ENCODE peak calls at places on chromosomes 12 and 14, in four cellular contexts. F is thyroid gland; C is CD8-positive, alpha-beta memory T cell; E is adrenal gland. Q is an unnamed sample. For H3K4me1, the result is how much of the 10 kb centered on the place peaks cover.

GRCh38 chr14:34387974-34388533 is 74.0 kb downstream of the SPTSSA start:
- DNase-seq in C (no peak), E (no peak), F (no peak), Q (no peak)

GRCh38 chr12:64256166-64256800 is 34.2 kb upstream of the KICS2 start:
- DNase-seq in C (no peak), F (no peak), E (no peak), Q (peak)

GRCh38 chr12:12181516-12181915 is 85.3 kb downstream of the LRP6 start:
- DNase-seq in F (no peak), C (no peak), E (no peak), Q (no peak)

GRCh38 chr12:6818246-6819006 is 3.2 kb upstream of the GPR162 start:
- DNase-seq in C (no peak), F (no peak), E (no peak), Q (no peak)

GRCh38 chr12:49609875-49610154 is 4.4 kb upstream of the FAM186B start:
- DNase-seq in E (no peak), F (no peak), C (no peak), Q (no peak)

GRCh38 chr14:68709007-68709406 is 83.9 kb downstream of the ZFP36L1 start:
- DNase-seq in F (no peak), C (no peak), E (no peak), Q (no peak)

GRCh38 chr14:97977711-97978261 is 1180.6 kb downstream of the VRK1 start:
- DNase-seq in E (peak), F (peak), C (peak), Q (peak)

GRCh38 chr14:102182901-102183619 is 43.4 kb downstream of the WDR20 start:
- DNase-seq in E (no peak), F (no peak), C (no peak), Q (no peak)

GRCh38 chr12:95582230-95583058 is 31.2 kb upstream of the USP44 start:
- DNase-seq in C (no peak), E (no peak), F (no peak), Q (peak)

GRCh38 chr12:27575099-27575779 is 51.2 kb downstream of the PPFIBP1 start:
- DNase-seq in E (no peak), C (no peak), F (no peak), Q (no peak)

GRCh38 chr14:58638231-58639205 is 756 bp downstream of the DACT1 start:
- DNase-seq in F (peak), E (no peak), C (no peak), Q (peak)

GRCh38 chr12:115794659-115795081 is 482.8 kb downstream of the MED13L start:
- DNase-seq in F (no peak), C (no peak), E (no peak), Q (peak)

GRCh38 chr14:96253140-96253539 is 2.9 kb upstream of the BDKRB1 start:
- DNase-seq in E (no peak), C (no peak), F (no peak), Q (no peak)

GRCh38 chr12:131991816-131992430 is 42.2 kb downstream of the EP400 start:
- DNase-seq in C (no peak), F (no peak), E (no peak), Q (no peak)

GRCh38 chr12:31835276-31835882 is 106.6 kb upstream of the AMN1 start:
- DNase-seq in C (no peak), F (no peak), E (no peak), Q (peak)

GRCh38 chr12:91413591-91413990 is 231.0 kb upstream of the DCN start:
- DNase-seq in E (no peak), F (no peak), C (no peak), Q (peak)

GRCh38 chr12:45671254-45671653 is 58.3 kb upstream of the ARID2 start:
- DNase-seq in C (no peak), E (no peak), F (no peak), Q (no peak)

GRCh38 chr12:58833844-58834243 is 86.5 kb downstream of the LRIG3 start:
- DNase-seq in F (no peak), E (no peak), C (no peak), Q (peak)

GRCh38 chr12:50022903-50023302 is 2.4 kb downstream of the RACGAP1 start:
- DNase-seq in E (no peak), C (no peak), F (no peak), Q (no peak)

GRCh38 chr12:112627851-112628250 is 163.7 kb upstream of the RPH3A start:
- DNase-seq in E (no peak), C (no peak), F (no peak), Q (no peak)

GRCh38 chr14:104086661-104087461 is 1.4 kb downstream of the ASPG start:
- DNase-seq in C (no peak), F (no peak), E (no peak), Q (no peak)

GRCh38 chr12:114682920-114683708 is 861 bp downstream of the TBX3 start:
- DNase-seq in F (no peak), C (no peak), E (peak), Q (peak)

GRCh38 chr12:113475451-113476085 is 3.9 kb upstream of the LHX5 start:
- DNase-seq in E (no peak), C (no peak), F (no peak), Q (no peak)

DNA sequence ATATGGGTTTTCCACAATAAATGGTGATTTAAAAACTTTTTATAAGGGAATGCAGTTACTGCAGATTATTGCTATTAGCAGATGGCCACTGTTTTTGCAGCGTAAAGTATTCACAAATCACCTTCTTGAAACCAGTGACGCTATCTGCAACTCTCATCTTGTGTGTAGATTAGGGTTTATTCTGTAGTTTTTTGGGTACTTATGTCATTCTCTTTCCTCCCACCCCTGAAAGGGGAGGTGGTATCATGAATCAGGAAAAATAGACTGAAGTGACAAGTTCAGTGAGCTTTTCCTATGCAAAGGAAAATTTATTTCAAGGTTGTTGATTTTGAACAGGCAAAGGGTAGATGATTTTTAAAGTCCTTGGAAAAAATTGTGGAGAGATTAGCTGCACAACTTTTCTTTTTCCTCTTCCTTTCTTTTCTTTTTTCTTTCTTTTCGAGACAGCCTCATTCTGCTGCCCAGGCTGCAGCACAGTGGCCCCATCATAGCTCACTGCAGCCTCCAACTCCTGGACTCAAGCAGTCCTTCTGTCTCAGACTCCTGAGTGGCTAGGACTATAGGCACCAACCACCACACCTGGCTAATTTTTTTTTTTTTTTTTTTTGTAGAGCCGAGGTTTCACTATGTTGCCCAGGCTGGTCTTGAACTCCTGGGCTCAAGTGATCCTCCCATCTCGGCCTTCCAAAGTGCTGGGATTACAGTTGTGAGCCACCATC is 1.6 kb downstream of the FRS2 start:
- DNase-seq in F (no peak), C (no peak), E (no peak), Q (no peak)
- H3K4me1 ChIP-seq in F (under half), C (under half), E (under half), Q (under half)

DNA sequence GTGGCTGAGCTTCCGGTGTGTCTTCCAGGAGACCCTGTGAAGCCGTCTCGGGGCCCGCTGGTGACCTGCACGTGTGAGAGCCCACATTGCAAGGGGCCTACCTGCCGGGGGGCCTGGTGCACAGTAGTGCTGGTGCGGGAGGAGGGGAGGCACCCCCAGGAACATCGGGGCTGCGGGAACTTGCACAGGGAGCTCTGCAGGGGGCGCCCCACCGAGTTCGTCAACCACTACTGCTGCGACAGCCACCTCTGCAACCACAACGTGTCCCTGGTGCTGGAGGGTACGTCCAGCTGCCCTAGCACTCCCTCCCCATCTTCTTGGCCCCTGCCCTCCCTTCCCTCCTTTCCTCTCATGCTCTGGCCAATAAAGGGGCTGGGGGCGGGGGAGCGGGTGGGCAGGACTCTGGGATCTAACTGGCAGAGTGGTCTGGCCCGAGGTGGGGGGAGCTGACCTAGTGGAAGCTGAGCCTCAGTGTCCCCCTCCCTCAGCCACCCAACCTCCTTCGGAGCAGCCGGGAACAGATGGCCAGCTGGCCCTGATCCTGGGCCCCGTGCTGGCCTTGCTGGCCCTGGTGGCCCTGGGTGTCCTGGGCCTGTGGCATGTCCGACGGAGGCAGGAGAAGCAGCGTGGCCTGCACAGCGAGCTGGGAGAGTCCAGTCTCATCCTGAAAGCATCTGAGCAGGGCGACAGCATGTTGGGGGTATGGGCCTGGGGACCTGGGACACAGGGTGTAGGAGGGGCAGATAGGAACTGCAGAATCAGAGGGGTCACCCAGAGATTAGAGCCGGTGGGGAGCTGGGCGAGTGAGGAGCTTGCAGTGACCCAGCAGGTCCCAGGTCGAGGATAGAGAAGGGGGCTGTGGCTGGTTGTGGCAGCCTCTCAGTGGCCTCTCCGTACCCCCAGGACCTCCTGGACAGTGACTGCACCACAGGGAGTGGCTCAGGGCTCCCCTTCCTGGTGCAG is 6.0 kb downstream of the ACVRL1 start:
- DNase-seq in C (no peak), F (no peak), E (peak), Q (no peak)
- H3K4me1 ChIP-seq in C (under half), F (under half), E (under half), Q (under half)

DNA sequence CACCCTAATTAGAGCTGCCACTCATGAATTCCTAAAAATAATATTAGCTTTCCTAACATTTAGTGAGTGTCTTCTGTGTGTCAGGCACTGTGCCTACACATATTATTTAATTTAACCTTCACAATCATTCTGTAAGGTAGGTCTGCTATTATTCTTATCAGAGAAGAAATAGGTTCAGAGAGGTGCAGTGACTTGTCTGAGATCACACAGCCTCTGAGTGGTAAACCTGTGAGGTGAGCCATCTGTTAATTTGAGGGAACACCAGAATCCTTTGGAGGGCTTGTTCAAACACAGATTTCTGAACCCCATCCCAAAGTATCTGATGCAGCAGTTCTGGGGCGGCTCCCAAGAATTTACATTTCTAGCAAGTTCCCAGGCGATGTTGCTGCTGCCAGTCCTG is 20.0 kb upstream of the COX6A1 start:
- DNase-seq in F (no peak), E (no peak), C (no peak), Q (no peak)
- H3K4me1 ChIP-seq in F (under half), E (under half), C (under half), Q (under half)

GRCh38 chr12:108833355-108833733 is 24.0 kb downstream of the SSH1 start:
- DNase-seq in E (no peak), F (no peak), C (no peak), Q (no peak)
- H3K4me1 ChIP-seq in E (under half), F (under half), C (under half), Q (under half)

GRCh38 chr14:77024171-77024627 is 4.3 kb downstream of the IRF2BPL start:
- DNase-seq in E (peak), C (peak), F (peak), Q (peak)

GRCh38 chr14:77026930-77027537 is 1.5 kb downstream of the IRF2BPL start:
- DNase-seq in F (peak), E (peak), C (peak), Q (peak)

GRCh38 chr14:77026166-77026929 is 2.2 kb downstream of the IRF2BPL start:
- DNase-seq in F (peak), E (peak), C (peak), Q (peak)

GRCh38 chr14:77027538-77028383 is 747 bp downstream of the IRF2BPL start:
- DNase-seq in F (peak), E (peak), C (peak), Q (peak)

DNA sequence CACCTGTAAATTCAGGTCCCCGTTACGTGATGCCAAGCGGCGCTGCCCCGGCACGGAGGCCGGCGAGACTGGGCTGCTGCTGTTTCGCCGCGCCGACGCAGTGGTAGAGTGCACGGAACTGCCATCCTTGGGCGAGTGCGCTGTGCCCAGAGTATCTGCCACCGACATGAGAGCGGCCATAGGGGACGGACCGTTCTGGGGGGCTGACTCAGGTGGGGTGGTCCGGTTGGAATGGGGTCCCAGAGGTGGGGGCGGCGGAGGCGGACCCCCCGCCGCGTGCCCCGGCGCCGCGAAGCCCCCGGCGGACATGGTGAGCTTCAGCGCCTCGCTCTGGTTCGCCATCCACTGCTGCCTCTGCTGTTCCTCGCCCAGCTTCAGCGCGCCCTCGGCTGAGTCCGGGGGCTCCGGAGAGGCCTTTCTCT is 2.8 kb downstream of the IRF2BPL start:
- DNase-seq in F (peak), E (peak), C (no peak), Q (no peak)
- H3K4me1 ChIP-seq in F (under half), E (under half), C (half or more), Q (under half)

DNA sequence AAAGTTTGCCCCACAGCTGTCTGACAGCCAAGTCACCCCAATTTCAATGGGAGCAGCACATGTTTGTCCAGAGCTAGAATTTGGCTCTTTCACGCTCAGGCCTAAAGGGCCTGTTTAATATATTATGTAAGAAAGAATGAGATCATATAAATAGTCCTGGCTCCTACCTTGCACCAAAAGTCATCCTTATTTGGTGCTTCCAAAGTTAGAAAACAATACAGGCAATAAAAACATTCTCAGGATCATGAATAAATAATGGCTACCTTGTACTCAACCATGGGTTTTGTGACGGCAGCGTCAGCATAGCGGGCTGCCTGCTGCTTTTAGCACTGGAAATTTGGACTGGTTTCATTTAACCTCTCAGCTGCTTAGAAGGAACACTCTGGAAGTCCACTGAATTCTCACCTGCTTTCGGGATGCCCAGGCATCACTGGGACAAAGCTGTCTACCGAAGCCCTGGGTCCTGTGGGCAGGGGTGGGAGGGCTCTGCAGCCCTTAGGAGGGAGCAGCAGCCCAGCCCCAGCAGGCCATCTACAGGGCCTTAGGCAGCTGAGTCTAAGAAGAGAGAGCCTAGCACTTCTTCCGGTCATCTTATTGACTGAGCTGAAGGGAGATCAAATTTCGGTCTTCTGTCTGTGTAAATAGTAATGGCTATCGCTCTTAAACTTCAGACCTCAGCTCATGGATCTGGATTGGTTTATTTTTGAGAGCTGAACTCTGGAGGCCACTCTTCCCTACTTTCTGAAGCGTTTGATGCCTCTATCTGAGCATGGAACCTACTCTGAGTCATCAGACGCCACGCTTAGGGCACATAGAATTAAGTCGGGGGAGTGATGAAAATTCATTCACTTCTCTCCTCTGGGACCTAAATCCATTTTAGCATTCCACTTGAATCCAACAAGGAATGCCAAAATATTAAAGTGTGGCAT is 106.5 kb downstream of the SAMD4A start:
- DNase-seq in C (no peak), F (no peak), E (no peak), Q (no peak)
- H3K4me1 ChIP-seq in C (under half), F (under half), E (under half), Q (under half)

GRCh38 chr12:25251749-25252148 is 1.0 kb upstream of the KRAS start:
- DNase-seq in F (no peak), C (no peak), E (no peak), Q (peak)
- H3K4me1 ChIP-seq in F (under half), C (under half), E (under half), Q (under half)

GRCh38 chr14:49589387-49589786 is 3.2 kb upstream of the RPS29 start:
- DNase-seq in C (no peak), F (no peak), E (no peak), Q (no peak)
- H3K4me1 ChIP-seq in C (under half), F (under half), E (under half), Q (under half)

GRCh38 chr12:93018610-93019009 is 89.5 kb upstream of the EEA1 start:
- DNase-seq in E (no peak), C (no peak), F (no peak), Q (peak)
- H3K4me1 ChIP-seq in E (under half), C (under half), F (under half), Q (under half)

GRCh38 chr14:51576899-51577298 is 74.8 kb upstream of the FRMD6 start:
- DNase-seq in C (no peak), E (no peak), F (no peak), Q (no peak)

GRCh38 chr14:51576112-51576420 is 75.6 kb upstream of the FRMD6 start:
- DNase-seq in F (no peak), E (no peak), C (no peak), Q (no peak)

GRCh38 chr14:51575225-51576111 is 76.2 kb upstream of the FRMD6 start:
- DNase-seq in E (no peak), F (no peak), C (no peak), Q (no peak)

GRCh38 chr14:51573607-51574006 is 78.1 kb upstream of the FRMD6 start:
- DNase-seq in E (no peak), F (no peak), C (no peak), Q (no peak)

GRCh38 chr14:51574009-51574408 is 77.7 kb upstream of the FRMD6 start:
- DNase-seq in F (no peak), E (no peak), C (no peak), Q (no peak)
- H3K4me1 ChIP-seq in F (under half), E (under half), C (under half), Q (under half)